ENCODE peak calls at places on chromosomes 16 and 17, in seven cellular contexts. L is NCI-H146; Z is NCI-H524; C is CD8-positive, alpha-beta T cell; I is left colon; F is foreskin fibroblast; R is GM12865. S is an unnamed sample.

GRCh38 chr16:64910351-64910750 is 211.5 kb downstream of the CDH11 start:
- DNase-seq in L (no peak), Z (peak), C (no peak), I (no peak), F (peak), R (no peak), S (no peak)

GRCh38 chr17:31650756-31651520 is 208.1 kb downstream of the COPRS start:
- DNase-seq in L (no peak), Z (no peak), C (no peak), I (no peak), F (no peak), R (no peak), S (no peak)

GRCh38 chr17:42183741-42184711 is 1.2 kb downstream of the HCRT start:
- DNase-seq in L (peak), Z (peak), C (peak), I (peak), F (peak), R (peak), S (peak)

GRCh38 chr17:70172921-70173320 is 3.6 kb downstream of the KCNJ2 start:
- DNase-seq in L (no peak), Z (no peak), C (no peak), I (no peak), F (no peak), R (no peak), S (no peak)

GRCh38 chr16:58280846-58281301 is 14.0 kb downstream of the PRSS54 start:
- DNase-seq in L (no peak), Z (no peak), C (no peak), I (no peak), F (no peak), R (no peak), S (peak)

GRCh38 chr17:66549731-66550207 is 247.4 kb downstream of the PRKCA start:
- DNase-seq in L (no peak), Z (no peak), C (no peak), I (no peak), F (peak), R (no peak), S (no peak)

GRCh38 chr16:57637424-57637823 is 9.0 kb downstream of the ADGRG1 start:
- DNase-seq in L (no peak), Z (no peak), C (no peak), I (no peak), F (no peak), R (no peak), S (no peak)

GRCh38 chr16:30499284-30499683 is 26.7 kb downstream of the ITGAL start:
- DNase-seq in L (no peak), Z (no peak), C (no peak), I (no peak), F (no peak), R (no peak), S (peak)

GRCh38 chr17:7056386-7056785 is 12.5 kb upstream of the SLC16A11 start:
- DNase-seq in L (no peak), Z (no peak), C (no peak), I (no peak), F (no peak), R (no peak), S (no peak)

GRCh38 chr17:73841431-73842060 is 197.3 kb upstream of the SDK2 start:
- DNase-seq in L (peak), Z (no peak), C (no peak), I (no peak), F (no peak), R (no peak), S (peak)

GRCh38 chr17:76268015-76268749 is 3.0 kb downstream of the UBALD2 start:
- DNase-seq in L (no peak), Z (no peak), C (peak), I (peak), F (peak), R (peak), S (peak)

GRCh38 chr17:16941643-16942042 is 30.3 kb downstream of the TNFRSF13B start:
- DNase-seq in L (no peak), Z (no peak), C (no peak), I (no peak), F (no peak), R (no peak), S (no peak)

GRCh38 chr17:17141279-17141678 is 64.9 kb downstream of the PLD6 start:
- DNase-seq in L (no peak), Z (no peak), C (no peak), I (no peak), F (no peak), R (no peak), S (no peak)

GRCh38 chr17:65389956-65390355 is 171.5 kb downstream of the AXIN2 start:
- DNase-seq in L (no peak), Z (no peak), C (no peak), I (no peak), F (peak), R (no peak), S (no peak)

GRCh38 chr17:41520821-41521521 is 2.3 kb upstream of the KRT15 start:
- DNase-seq in L (peak), Z (no peak), C (no peak), I (peak), F (no peak), R (no peak), S (peak)

S was measured in DMS53.